ENCODE peak calls at places on chromosomes 3 and 15, in ten cellular contexts. C is M059J; P is anterior cingulate cortex; J is MM.1S; D is WTC11; B is activated CD8-positive, alpha-beta memory T cell treated with anti-CD3 and anti-CD28 coated beads for 48 hours; Z is mesenteric fat pad; E is CD4-positive, alpha-beta T cell; M is tibial artery; O is pulmonary artery endothelial cell. K is an unnamed sample.

GRCh38 chr3:123286308-123287023 is 84.7 kb downstream of the SEC22A start:
- DNase-seq in C (peak), P (no peak), J (peak), D (peak), B (no peak), Z (peak), E (no peak), M (peak), O (peak), K (no peak)

GRCh38 chr15:45641374-45641778 is 6.5 kb downstream of the SQOR start:
- DNase-seq in C (peak), P (no peak), J (no peak), D (no peak), B (no peak), Z (no peak), E (no peak), M (no peak), O (no peak), K (no peak)

GRCh38 chr3:45756055-45756454 is 40.3 kb downstream of the SLC6A20 start:
- DNase-seq in C (no peak), P (no peak), J (no peak), D (no peak), B (no peak), Z (no peak), E (no peak), M (no peak), O (no peak), K (no peak)

GRCh38 chr3:124213641-124214040 is 221.7 kb upstream of the ROPN1 start:
- DNase-seq in C (no peak), P (no peak), J (no peak), D (no peak), B (no peak), Z (no peak), E (no peak), M (no peak), O (no peak), K (no peak)

GRCh38 chr3:123021986-123022510 is 5.5 kb downstream of the SEMA5B start:
- DNase-seq in C (no peak), P (no peak), J (no peak), D (no peak), B (no peak), Z (no peak), E (no peak), M (no peak), O (no peak), K (peak)

GRCh38 chr3:105304487-105304886 is 62.2 kb upstream of the ALCAM start:
- DNase-seq in C (peak), P (no peak), J (no peak), D (no peak), B (no peak), Z (no peak), E (no peak), M (no peak), O (no peak), K (no peak)

GRCh38 chr3:101069796-101070195 is 76.6 kb upstream of the ABI3BP start:
- DNase-seq in C (peak), P (no peak), J (no peak), D (no peak), B (no peak), Z (no peak), E (no peak), M (no peak), O (no peak), K (no peak)

GRCh38 chr3:39814007-39814406 is 4.6 kb downstream of the MYRIP start:
- DNase-seq in C (peak), P (no peak), J (no peak), D (no peak), B (no peak), Z (no peak), E (no peak), M (no peak), O (peak), K (peak)

GRCh38 chr3:20528180-20528579 is 342.2 kb upstream of the SGO1 start:
- DNase-seq in C (no peak), P (no peak), J (no peak), D (no peak), B (no peak), Z (no peak), E (no peak), M (no peak), O (no peak), K (no peak)

GRCh38 chr15:37134699-37135131 is 34.4 kb upstream of the MEIS2 start:
- DNase-seq in C (peak), P (no peak), J (peak), D (no peak), B (no peak), Z (no peak), E (no peak), M (no peak), O (no peak), K (peak)

GRCh38 chr15:93865610-93866009 is 365.8 kb upstream of the MCTP2 start:
- DNase-seq in C (no peak), P (no peak), J (no peak), D (no peak), B (no peak), Z (no peak), E (no peak), M (no peak), O (no peak), K (peak)

GRCh38 chr3:73592154-73592877 is 32.4 kb downstream of the PDZRN3 start:
- DNase-seq in C (no peak), P (no peak), J (no peak), D (no peak), B (no peak), Z (no peak), E (no peak), M (no peak), O (no peak), K (peak)

GRCh38 chr15:42741710-42742109 is 4.8 kb upstream of the CDAN1 start:
- DNase-seq in C (no peak), P (no peak), J (no peak), D (no peak), B (no peak), Z (no peak), E (no peak), M (no peak), O (no peak), K (no peak)

GRCh38 chr15:88465633-88466219 is 1.5 kb downstream of the MRPL46 start:
- DNase-seq in C (peak), P (no peak), J (no peak), D (no peak), B (no peak), Z (no peak), E (no peak), M (no peak), O (no peak), K (no peak)

GRCh38 chr3:119255214-119255613 is 14.5 kb upstream of the B4GALT4 start:
- DNase-seq in C (no peak), P (no peak), J (no peak), D (no peak), B (no peak), Z (no peak), E (no peak), M (no peak), O (no peak), K (no peak)

GRCh38 chr3:128226794-128227399 is 73.6 kb downstream of the EEFSEC start:
- DNase-seq in C (peak), P (no peak), J (no peak), D (peak), B (no peak), Z (no peak), E (peak), M (no peak), O (no peak), K (no peak)

GRCh38 chr3:20013396-20013795 is 1.3 kb upstream of the PP2D1 start:
- DNase-seq in C (no peak), P (no peak), J (no peak), D (no peak), B (no peak), Z (no peak), E (no peak), M (no peak), O (no peak), K (no peak)

GRCh38 chr15:72168131-72168825 is 29.3 kb downstream of the GRAMD2A start:
- DNase-seq in C (peak), P (no peak), J (no peak), D (no peak), B (no peak), Z (no peak), E (no peak), M (no peak), O (no peak), K (no peak)

GRCh38 chr3:127263586-127264231 is 24.1 kb downstream of the PRR20G start:
- DNase-seq in C (peak), P (peak), J (no peak), D (no peak), B (no peak), Z (no peak), E (no peak), M (no peak), O (no peak), K (no peak)

GRCh38 chr3:13620776-13621365 is 71.9 kb downstream of the FBLN2 start:
- DNase-seq in C (no peak), P (no peak), J (no peak), D (no peak), B (no peak), Z (no peak), E (no peak), M (no peak), O (no peak), K (no peak)

GRCh38 chr15:55799287-55800212 is 56.6 kb upstream of the PRTG start:
- DNase-seq in C (peak), P (no peak), J (no peak), D (peak), B (peak), Z (no peak), E (no peak), M (no peak), O (no peak), K (peak)

GRCh38 chr3:53260286-53260785 is 4.5 kb upstream of the TKT start:
- DNase-seq in C (no peak), P (no peak), J (no peak), D (no peak), B (no peak), Z (no peak), E (no peak), M (no peak), O (no peak), K (no peak)

GRCh38 chr3:117666316-117666715 is 956.7 kb downstream of the TUSC7 start:
- DNase-seq in C (no peak), P (no peak), J (no peak), D (no peak), B (no peak), Z (no peak), E (no peak), M (no peak), O (no peak), K (peak)

GRCh38 chr15:60652870-60653269 is 173.9 kb upstream of the ICE2 start:
- DNase-seq in C (no peak), P (no peak), J (no peak), D (no peak), B (no peak), Z (no peak), E (no peak), M (no peak), O (no peak), K (peak)

GRCh38 chr3:107430214-107431047 is 53.2 kb downstream of the CCDC54 start:
- DNase-seq in C (peak), P (no peak), J (peak), D (no peak), B (no peak), Z (no peak), E (no peak), M (no peak), O (no peak), K (no peak)

GRCh38 chr3:196135693-196136639 is 54.1 kb upstream of the TFRC start:
- DNase-seq in C (peak), P (no peak), J (no peak), D (no peak), B (no peak), Z (no peak), E (no peak), M (no peak), O (no peak), K (peak)

GRCh38 chr3:182104811-182105316 is 393.1 kb downstream of the SOX2 start:
- DNase-seq in C (no peak), P (no peak), J (no peak), D (no peak), B (no peak), Z (no peak), E (no peak), M (no peak), O (no peak), K (peak)

GRCh38 chr15:33720952-33721351 is 247.3 kb upstream of the CHRM5 start:
- DNase-seq in C (peak), P (no peak), J (no peak), D (no peak), B (no peak), Z (no peak), E (no peak), M (no peak), O (peak), K (no peak)

GRCh38 chr15:68112711-68113110 is 58.6 kb downstream of the PIAS1 start:
- DNase-seq in C (peak), P (no peak), J (no peak), D (no peak), B (no peak), Z (no peak), E (no peak), M (no peak), O (no peak), K (no peak)

GRCh38 chr15:38864122-38864521 is 299.5 kb upstream of the RASGRP1 start:
- DNase-seq in C (no peak), P (no peak), J (no peak), D (no peak), B (no peak), Z (no peak), E (no peak), M (no peak), O (no peak), K (peak)

GRCh38 chr15:32718822-32719716 is 1.3 kb downstream of the GREM1 start:
- DNase-seq in C (peak), P (no peak), J (no peak), D (peak), B (no peak), Z (no peak), E (no peak), M (no peak), O (no peak), K (peak)

GRCh38 chr15:66228807-66229557 is 24.6 kb downstream of the MEGF11 start:
- DNase-seq in C (no peak), P (no peak), J (no peak), D (no peak), B (no peak), Z (no peak), E (no peak), M (no peak), O (no peak), K (no peak)

GRCh38 chr15:57235865-57236264 is 140.4 kb upstream of the CGNL1 start:
- DNase-seq in C (peak), P (no peak), J (no peak), D (no peak), B (no peak), Z (no peak), E (no peak), M (no peak), O (no peak), K (peak)

GRCh38 chr3:118332699-118333098 is 701.9 kb downstream of the IGSF11 start:
- DNase-seq in C (no peak), P (no peak), J (no peak), D (no peak), B (no peak), Z (no peak), E (no peak), M (no peak), O (no peak), K (no peak)

GRCh38 chr3:120198305-120198878 is 86.6 kb downstream of the GPR156 start:
- DNase-seq in C (peak), P (no peak), J (no peak), D (no peak), B (no peak), Z (no peak), E (no peak), M (no peak), O (no peak), K (peak)

K was measured in NCI-H1417.